ENCODE peak calls at places on chromosomes 2 and 18, in four cellular contexts. T is K562, B is HepG2, G is H1. Y is an unnamed sample.

GRCh38 chr2:240601061-240601830 is 14.7 kb downstream of the CAPN10 start:
- DNase-seq in G (no peak), T (no peak), B (peak; percentile 29), Y (no peak)

GRCh38 chr2:18362696-18363095 is 197.8 kb downstream of the RDH14 start:
- DNase-seq in B (no peak), T (no peak), G (no peak), Y (no peak)

GRCh38 chr2:220202066-220202465 is 574.6 kb downstream of the SLC4A3 start:
- DNase-seq in T (no peak), B (no peak), G (no peak), Y (no peak)

GRCh38 chr2:10097352-10098148 is 17.3 kb upstream of the CYS1 start:
- DNase-seq in G (peak; percentile 84), B (peak; percentile 61), T (peak; percentile 87), Y (no peak)

GRCh38 chr2:28449489-28450395 is 46.1 kb upstream of the PLB1 start:
- DNase-seq in G (no peak), B (no peak), T (peak; percentile 45), Y (no peak)

GRCh38 chr2:75896779-75897366 is 186.2 kb upstream of the GCFC2 start:
- DNase-seq in B (peak; percentile 60), T (no peak), G (no peak), Y (peak; percentile 30)

GRCh38 chr2:46351388-46352141 is 54.4 kb downstream of the EPAS1 start:
- DNase-seq in B (no peak), G (no peak), T (no peak), Y (no peak)

GRCh38 chr2:6071536-6071935 is 379.4 kb downstream of the SOX11 start:
- DNase-seq in G (no peak), B (no peak), T (no peak), Y (no peak)

GRCh38 chr2:12718662-12719399 is 2.1 kb downstream of the TRIB2 start:
- DNase-seq in B (no peak), T (peak; percentile 25), G (peak; percentile 59), Y (no peak)

GRCh38 chr2:239399404-239399999 is 1.3 kb downstream of the HDAC4 start:
- DNase-seq in G (no peak), B (peak; percentile 75), T (no peak), Y (no peak)

GRCh38 chr18:3099327-3099726 is 86.4 kb upstream of the LPIN2 start:
- DNase-seq in T (no peak), B (no peak), G (no peak), Y (no peak)

GRCh38 chr18:72544092-72544886 is at the start of gene CBLN2:
- DNase-seq in G (peak; percentile 89), T (peak; percentile 21), B (peak; percentile 23), Y (no peak)

GRCh38 chr2:139067874-139068273 is 287.7 kb upstream of the NXPH2 start:
- DNase-seq in G (no peak), B (no peak), T (no peak), Y (no peak)

GRCh38 chr18:2571200-2572143 is at the start of the genes METTL4 and NDC80:
- DNase-seq in B (peak; percentile 85), T (peak; percentile 87), G (peak; percentile 90), Y (peak; percentile 40)

GRCh38 chr2:38039111-38039510 is 36.8 kb downstream of the CYP1B1 start:
- DNase-seq in G (no peak), B (no peak), T (no peak), Y (no peak)

GRCh38 chr2:188810591-188810990 is 163.6 kb upstream of the COL3A1 start:
- DNase-seq in B (no peak), G (no peak), T (no peak), Y (no peak)

GRCh38 chr2:221518201-221518936 is 53.7 kb downstream of the EPHA4 start:
- DNase-seq in G (no peak), T (no peak), B (no peak), Y (no peak)

GRCh38 chr18:3250237-3251107 is 2.9 kb downstream of the MYL12A start:
- DNase-seq in B (no peak), T (no peak), G (no peak), Y (no peak)

GRCh38 chr2:56104951-56105350 is 78.8 kb upstream of the CCDC85A start:
- DNase-seq in B (no peak), T (no peak), G (no peak), Y (no peak)

GRCh38 chr2:211899871-211900482 is 638.6 kb downstream of the ERBB4 start:
- DNase-seq in G (no peak), B (no peak), T (no peak), Y (no peak)

GRCh38 chr2:64404743-64405142 is 49.2 kb upstream of the LGALSL start:
- DNase-seq in B (peak; percentile 31), G (peak; percentile 78), T (peak; percentile 57), Y (no peak)

GRCh38 chr2:223166975-223167650 is 115.1 kb downstream of the KCNE4 start:
- DNase-seq in B (no peak), T (no peak), G (no peak), Y (no peak)

GRCh38 chr2:1047485-1047884 is 96.8 kb downstream of the SNTG2 start:
- DNase-seq in B (peak; percentile 7), T (no peak), G (no peak), Y (no peak)

GRCh38 chr2:232073699-232074098 is 112.2 kb downstream of the DIS3L2 start:
- DNase-seq in G (no peak), T (no peak), B (no peak), Y (no peak)

GRCh38 chr2:158006961-158007664 is 94.6 kb upstream of the UPP2 start:
- DNase-seq in T (no peak), B (no peak), G (no peak), Y (no peak)

GRCh38 chr2:39228413-39229209 is 15.2 kb downstream of the CDKL4 start:
- DNase-seq in B (peak; percentile 34), G (peak; percentile 55), T (no peak), Y (no peak)

GRCh38 chr18:76462326-76462694 is 32.7 kb downstream of the ZNF516 start:
- DNase-seq in B (no peak), T (peak; percentile 24), G (peak; percentile 43), Y (no peak)

GRCh38 chr2:233929352-233929843 is 12.2 kb downstream of the TRPM8 start:
- DNase-seq in T (no peak), G (peak; percentile 48), B (no peak), Y (no peak)

GRCh38 chr2:144946263-144946662 is 426.3 kb upstream of the ZEB2 start:
- DNase-seq in T (no peak), G (no peak), B (no peak), Y (no peak)

GRCh38 chr2:53058526-53058925 is 709.1 kb upstream of the CHAC2 start:
- DNase-seq in T (no peak), G (no peak), B (no peak), Y (no peak)

GRCh38 chr18:57959278-57959677 is 84.7 kb upstream of the NEDD4L start:
- DNase-seq in B (peak; percentile 66), G (no peak), T (no peak), Y (peak; percentile 8)

GRCh38 chr18:7221424-7222155 is 9.3 kb upstream of the LRRC30 start:
- DNase-seq in G (peak; percentile 59), T (peak; percentile 48), B (peak; percentile 59), Y (no peak)

GRCh38 chr18:10519366-10519765 is 6.5 kb upstream of the NAPG start:
- DNase-seq in G (no peak), T (no peak), B (no peak), Y (no peak)

GRCh38 chr18:31199190-31199769 is 36.6 kb upstream of the DSC1 start:
- DNase-seq in T (no peak), B (no peak), G (no peak), Y (no peak)
- TF ChIP-seq POLR2AphosphoS5 in T (no peak), B (no peak), G (no peak), Y (no peak)

GRCh38 chr2:45003586-45004568 is 5.4 kb downstream of the SIX2 start:
- DNase-seq in B (no peak), T (no peak), G (peak; percentile 75), Y (no peak)

GRCh38 chr2:45005261-45006002 is 3.8 kb downstream of the SIX2 start:
- DNase-seq in T (no peak), G (peak; percentile 56), B (no peak), Y (no peak)

GRCh38 chr2:45002661-45003210 is 6.5 kb downstream of the SIX2 start:
- DNase-seq in B (no peak), G (no peak), T (no peak), Y (no peak)

GRCh38 chr2:45006041-45006941 is 3.0 kb downstream of the SIX2 start:
- DNase-seq in T (no peak), G (no peak), B (no peak), Y (no peak)

GRCh38 chr2:45004569-45005181 is 4.6 kb downstream of the SIX2 start:
- DNase-seq in B (no peak), T (no peak), G (peak; percentile 82), Y (no peak)
- TF ChIP-seq EZH2 in B (no peak), T (no peak), G (peak; percentile 99), Y (no peak)

GRCh38 chr18:48055351-48055750 is 124.9 kb upstream of the SMAD2 start:
- DNase-seq in B (no peak), G (no peak), T (no peak), Y (no peak)

GRCh38 chr18:48057018-48057417 is 126.6 kb upstream of the SMAD2 start:
- DNase-seq in T (no peak), G (no peak), B (no peak), Y (no peak)

GRCh38 chr18:48052291-48052840 is 121.9 kb upstream of the SMAD2 start:
- DNase-seq in G (no peak), B (no peak), T (no peak), Y (no peak)

GRCh38 chr18:48052845-48053244 is 122.4 kb upstream of the SMAD2 start:
- DNase-seq in B (no peak), T (no peak), G (no peak), Y (no peak)

DNA sequence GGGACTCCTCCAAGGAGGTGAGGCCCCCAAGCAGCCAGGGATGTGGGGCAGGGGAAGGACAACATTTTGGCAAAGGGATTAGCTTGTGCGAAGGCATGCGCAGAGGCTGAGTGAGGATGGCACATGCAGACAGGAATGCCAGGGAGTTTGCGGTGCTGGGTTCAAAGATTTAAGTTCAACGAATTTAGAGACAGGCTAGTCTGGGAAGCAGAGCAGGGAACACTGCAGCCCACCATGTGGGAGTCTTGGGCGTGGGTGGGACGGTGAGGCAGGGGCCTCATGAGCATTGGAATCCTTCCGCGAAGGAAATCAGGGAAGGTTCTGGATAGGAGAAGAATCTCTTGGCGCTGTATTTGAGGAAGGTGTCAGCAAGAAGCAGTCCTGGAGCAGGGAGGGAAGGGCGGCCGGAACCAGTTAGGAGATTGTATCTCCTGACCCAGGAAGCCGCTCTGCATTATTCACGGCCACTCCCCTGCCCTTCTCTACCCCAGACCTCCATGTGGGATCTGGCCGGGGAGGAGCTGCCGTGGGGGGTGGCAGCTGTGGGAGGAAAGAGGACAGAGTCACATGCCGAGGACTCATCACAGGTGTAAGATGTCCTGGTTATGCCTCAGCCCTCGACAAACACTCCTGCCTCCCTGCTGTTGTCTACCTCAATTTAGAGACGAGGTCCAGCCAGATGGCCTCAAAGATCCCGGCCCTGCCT is 123.6 kb upstream of the SMAD2 start:
- DNase-seq in G (no peak), B (no peak), T (peak; percentile 29), Y (no peak)
- H3K27ac ChIP-seq in G (no peak overlapping the region), B (no peak overlapping the region), T (no peak overlapping the region), Y (no peak overlapping the region)

GRCh38 chr2:68467077-68467960 is at the start of the genes APLF and FBXO48:
- DNase-seq in T (peak; percentile 87), B (peak; percentile 100), G (peak; percentile 91), Y (peak; percentile 97)
- TF ChIP-seq POLR2AphosphoS5 in T (peak; percentile 45), B (peak; percentile 71), G (no peak), Y (peak; percentile 65)